ENCODE peak calls at places on chromosomes 3 and 15, in seven cellular contexts. One of them, this sample, is unnamed.

GRCh38 chr3:161423911-161424522 is 52.7 kb upstream of the SPTSSB start:
- DNase-seq in breast epithelium: no peak
- DNase-seq in psoas muscle: no peak
- DNase-seq in activated T-cell treated with anti-CD3 and anti-CD28 coated beads, Interleukin-2, amount 50 U/mL, for 4 hours: no peak
- DNase-seq in Calu3: no peak
- DNase-seq in SIG-M5: no peak
- DNase-seq in RWPE1: peak; percentile 53
- DNase-seq in this sample: peak; percentile 48

GRCh38 chr3:55750525-55750924 is 263.4 kb upstream of the WNT5A start:
- DNase-seq in SIG-M5: no peak
- DNase-seq in psoas muscle: no peak
- DNase-seq in breast epithelium: peak; percentile 76
- DNase-seq in activated T-cell treated with anti-CD3 and anti-CD28 coated beads, Interleukin-2, amount 50 U/mL, for 4 hours: no peak
- DNase-seq in RWPE1: peak; percentile 66
- DNase-seq in Calu3: no peak
- DNase-seq in this sample: peak; percentile 75

GRCh38 chr3:129975332-129976090 is 991 bp downstream of the TRH start:
- DNase-seq in breast epithelium: no peak
- DNase-seq in activated T-cell treated with anti-CD3 and anti-CD28 coated beads, Interleukin-2, amount 50 U/mL, for 4 hours: no peak
- DNase-seq in Calu3: peak; percentile 30
- DNase-seq in psoas muscle: no peak
- DNase-seq in RWPE1: no peak
- DNase-seq in SIG-M5: no peak
- DNase-seq in this sample: no peak

GRCh38 chr3:145422541-145422940 is 738.4 kb downstream of the PLOD2 start:
- DNase-seq in breast epithelium: no peak
- DNase-seq in RWPE1: no peak
- DNase-seq in SIG-M5: no peak
- DNase-seq in activated T-cell treated with anti-CD3 and anti-CD28 coated beads, Interleukin-2, amount 50 U/mL, for 4 hours: no peak
- DNase-seq in psoas muscle: no peak
- DNase-seq in Calu3: no peak
- DNase-seq in this sample: no peak

GRCh38 chr3:117463276-117463675 is 753.7 kb downstream of the TUSC7 start:
- DNase-seq in psoas muscle: no peak
- DNase-seq in SIG-M5: no peak
- DNase-seq in Calu3: no peak
- DNase-seq in breast epithelium: no peak
- DNase-seq in RWPE1: no peak
- DNase-seq in activated T-cell treated with anti-CD3 and anti-CD28 coated beads, Interleukin-2, amount 50 U/mL, for 4 hours: no peak
- DNase-seq in this sample: no peak

GRCh38 chr15:23497710-23498111 is 50.7 kb upstream of the GOLGA6L2 start:
- DNase-seq in SIG-M5: no peak
- DNase-seq in RWPE1: no peak
- DNase-seq in Calu3: no peak
- DNase-seq in breast epithelium: no peak
- DNase-seq in psoas muscle: no peak
- DNase-seq in activated T-cell treated with anti-CD3 and anti-CD28 coated beads, Interleukin-2, amount 50 U/mL, for 4 hours: no peak
- DNase-seq in this sample: no peak

GRCh38 chr3:100650651-100651611 is 41.5 kb downstream of the ADGRG7 start:
- DNase-seq in RWPE1: peak; percentile 53
- DNase-seq in psoas muscle: no peak
- DNase-seq in Calu3: no peak
- DNase-seq in SIG-M5: peak; percentile 26
- DNase-seq in activated T-cell treated with anti-CD3 and anti-CD28 coated beads, Interleukin-2, amount 50 U/mL, for 4 hours: no peak
- DNase-seq in breast epithelium: no peak
- DNase-seq in this sample: peak; percentile 36

GRCh38 chr15:40029979-40030893 is 8.7 kb downstream of the SRP14 start:
- DNase-seq in SIG-M5: no peak
- DNase-seq in psoas muscle: no peak
- DNase-seq in activated T-cell treated with anti-CD3 and anti-CD28 coated beads, Interleukin-2, amount 50 U/mL, for 4 hours: no peak
- DNase-seq in breast epithelium: no peak
- DNase-seq in RWPE1: no peak
- DNase-seq in Calu3: no peak
- DNase-seq in this sample: no peak

GRCh38 chr3:168801792-168802191 is 706.1 kb upstream of the GOLIM4 start:
- DNase-seq in psoas muscle: no peak
- DNase-seq in activated T-cell treated with anti-CD3 and anti-CD28 coated beads, Interleukin-2, amount 50 U/mL, for 4 hours: no peak
- DNase-seq in breast epithelium: no peak
- DNase-seq in RWPE1: peak; percentile 47
- DNase-seq in SIG-M5: no peak
- DNase-seq in Calu3: no peak
- DNase-seq in this sample: peak; percentile 35

GRCh38 chr3:8512234-8512633 is 10.6 kb downstream of the LMCD1 start:
- DNase-seq in psoas muscle: no peak
- DNase-seq in RWPE1: no peak
- DNase-seq in activated T-cell treated with anti-CD3 and anti-CD28 coated beads, Interleukin-2, amount 50 U/mL, for 4 hours: no peak
- DNase-seq in SIG-M5: no peak
- DNase-seq in breast epithelium: no peak
- DNase-seq in Calu3: no peak
- DNase-seq in this sample: no peak

GRCh38 chr3:123089611-123090301 is 22.9 kb downstream of the PDIA5 start:
- DNase-seq in SIG-M5: no peak
- DNase-seq in breast epithelium: no peak
- DNase-seq in Calu3: no peak
- DNase-seq in activated T-cell treated with anti-CD3 and anti-CD28 coated beads, Interleukin-2, amount 50 U/mL, for 4 hours: no peak
- DNase-seq in RWPE1: no peak
- DNase-seq in psoas muscle: peak; percentile 79
- DNase-seq in this sample: no peak

GRCh38 chr3:66473181-66473580 is 27.6 kb downstream of the LRIG1 start:
- DNase-seq in psoas muscle: no peak
- DNase-seq in Calu3: no peak
- DNase-seq in SIG-M5: no peak
- DNase-seq in breast epithelium: no peak
- DNase-seq in activated T-cell treated with anti-CD3 and anti-CD28 coated beads, Interleukin-2, amount 50 U/mL, for 4 hours: no peak
- DNase-seq in RWPE1: no peak
- DNase-seq in this sample: no peak

GRCh38 chr3:152574461-152575079 is 260.4 kb upstream of the P2RY1 start:
- DNase-seq in breast epithelium: no peak
- DNase-seq in RWPE1: peak; percentile 57
- DNase-seq in Calu3: peak; percentile 60
- DNase-seq in activated T-cell treated with anti-CD3 and anti-CD28 coated beads, Interleukin-2, amount 50 U/mL, for 4 hours: peak; percentile 15
- DNase-seq in SIG-M5: no peak
- DNase-seq in psoas muscle: peak; percentile 75
- DNase-seq in this sample: peak; percentile 29

GRCh38 chr3:128262457-128262856 is 109.2 kb downstream of the EEFSEC start:
- DNase-seq in breast epithelium: no peak
- DNase-seq in Calu3: no peak
- DNase-seq in activated T-cell treated with anti-CD3 and anti-CD28 coated beads, Interleukin-2, amount 50 U/mL, for 4 hours: no peak
- DNase-seq in RWPE1: no peak
- DNase-seq in psoas muscle: peak; percentile 21
- DNase-seq in SIG-M5: no peak
- DNase-seq in this sample: no peak

GRCh38 chr15:66573719-66574641 is 8.2 kb upstream of the LCTL start:
- DNase-seq in psoas muscle: no peak
- DNase-seq in Calu3: no peak
- DNase-seq in RWPE1: no peak
- DNase-seq in activated T-cell treated with anti-CD3 and anti-CD28 coated beads, Interleukin-2, amount 50 U/mL, for 4 hours: no peak
- DNase-seq in breast epithelium: no peak
- DNase-seq in SIG-M5: no peak
- DNase-seq in this sample: no peak

GRCh38 chr3:120174811-120175210 is 80.6 kb upstream of the GSK3B start:
- DNase-seq in Calu3: no peak
- DNase-seq in RWPE1: no peak
- DNase-seq in SIG-M5: no peak
- DNase-seq in activated T-cell treated with anti-CD3 and anti-CD28 coated beads, Interleukin-2, amount 50 U/mL, for 4 hours: no peak
- DNase-seq in breast epithelium: no peak
- DNase-seq in psoas muscle: no peak
- DNase-seq in this sample: no peak

GRCh38 chr15:52394020-52394608 is 98.5 kb upstream of the MYO5C start:
- DNase-seq in psoas muscle: no peak
- DNase-seq in Calu3: no peak
- DNase-seq in activated T-cell treated with anti-CD3 and anti-CD28 coated beads, Interleukin-2, amount 50 U/mL, for 4 hours: no peak
- DNase-seq in breast epithelium: no peak
- DNase-seq in SIG-M5: no peak
- DNase-seq in RWPE1: no peak
- DNase-seq in this sample: no peak

GRCh38 chr3:184005981-184006507 is 11.6 kb downstream of the ABCC5 start:
- DNase-seq in breast epithelium: peak; percentile 52
- DNase-seq in activated T-cell treated with anti-CD3 and anti-CD28 coated beads, Interleukin-2, amount 50 U/mL, for 4 hours: no peak
- DNase-seq in Calu3: peak; percentile 92
- DNase-seq in psoas muscle: peak; percentile 90
- DNase-seq in RWPE1: peak; percentile 94
- DNase-seq in SIG-M5: no peak
- DNase-seq in this sample: no peak

GRCh38 chr3:53485675-53486365 is 8.6 kb upstream of the CACNA1D start:
- DNase-seq in psoas muscle: no peak
- DNase-seq in SIG-M5: no peak
- DNase-seq in Calu3: no peak
- DNase-seq in RWPE1: no peak
- DNase-seq in breast epithelium: no peak
- DNase-seq in activated T-cell treated with anti-CD3 and anti-CD28 coated beads, Interleukin-2, amount 50 U/mL, for 4 hours: no peak
- DNase-seq in this sample: no peak

GRCh38 chr15:34588046-34588674 is 4.7 kb upstream of the GOLGA8B start:
- DNase-seq in psoas muscle: peak; percentile 58
- DNase-seq in Calu3: peak; percentile 26
- DNase-seq in RWPE1: peak; percentile 67
- DNase-seq in breast epithelium: peak; percentile 55
- DNase-seq in activated T-cell treated with anti-CD3 and anti-CD28 coated beads, Interleukin-2, amount 50 U/mL, for 4 hours: peak; percentile 46
- DNase-seq in SIG-M5: no peak
- DNase-seq in this sample: peak; percentile 47

GRCh38 chr3:38616111-38616510 is 33.4 kb downstream of the SCN5A start:
- DNase-seq in RWPE1: no peak
- DNase-seq in Calu3: no peak
- DNase-seq in activated T-cell treated with anti-CD3 and anti-CD28 coated beads, Interleukin-2, amount 50 U/mL, for 4 hours: no peak
- DNase-seq in psoas muscle: peak; percentile 18
- DNase-seq in breast epithelium: no peak
- DNase-seq in SIG-M5: no peak
- DNase-seq in this sample: no peak

GRCh38 chr15:82850731-82851130 is 41.3 kb downstream of the WHAMM start:
- DNase-seq in activated T-cell treated with anti-CD3 and anti-CD28 coated beads, Interleukin-2, amount 50 U/mL, for 4 hours: no peak
- DNase-seq in RWPE1: no peak
- DNase-seq in psoas muscle: no peak
- DNase-seq in breast epithelium: peak; percentile 16
- DNase-seq in SIG-M5: no peak
- DNase-seq in Calu3: no peak
- DNase-seq in this sample: no peak

GRCh38 chr15:69090197-69090948 is 70.1 kb upstream of the GLCE start:
- DNase-seq in Calu3: no peak
- DNase-seq in activated T-cell treated with anti-CD3 and anti-CD28 coated beads, Interleukin-2, amount 50 U/mL, for 4 hours: no peak
- DNase-seq in psoas muscle: no peak
- DNase-seq in RWPE1: peak; percentile 39
- DNase-seq in breast epithelium: no peak
- DNase-seq in SIG-M5: no peak
- DNase-seq in this sample: no peak

GRCh38 chr3:41202834-41203345 is 3.6 kb downstream of the CTNNB1 start:
- DNase-seq in RWPE1: peak; percentile 26
- DNase-seq in SIG-M5: no peak
- DNase-seq in psoas muscle: no peak
- DNase-seq in breast epithelium: no peak
- DNase-seq in activated T-cell treated with anti-CD3 and anti-CD28 coated beads, Interleukin-2, amount 50 U/mL, for 4 hours: no peak
- DNase-seq in Calu3: peak; percentile 13
- DNase-seq in this sample: no peak

GRCh38 chr15:74312445-74313007 is 54.9 kb downstream of the CYP11A1 start:
- DNase-seq in SIG-M5: no peak
- DNase-seq in RWPE1: no peak
- DNase-seq in activated T-cell treated with anti-CD3 and anti-CD28 coated beads, Interleukin-2, amount 50 U/mL, for 4 hours: no peak
- DNase-seq in psoas muscle: no peak
- DNase-seq in breast epithelium: no peak
- DNase-seq in Calu3: no peak
- DNase-seq in this sample: no peak

GRCh38 chr3:179304605-179305004 is 18.2 kb upstream of the ZNF639 start:
- DNase-seq in breast epithelium: no peak
- DNase-seq in SIG-M5: no peak
- DNase-seq in Calu3: no peak
- DNase-seq in RWPE1: no peak
- DNase-seq in psoas muscle: no peak
- DNase-seq in activated T-cell treated with anti-CD3 and anti-CD28 coated beads, Interleukin-2, amount 50 U/mL, for 4 hours: no peak
- DNase-seq in this sample: no peak

GRCh38 chr3:120203016-120203415 is 82.0 kb downstream of the GPR156 start:
- DNase-seq in psoas muscle: no peak
- DNase-seq in RWPE1: peak; percentile 31
- DNase-seq in SIG-M5: no peak
- DNase-seq in Calu3: no peak
- DNase-seq in activated T-cell treated with anti-CD3 and anti-CD28 coated beads, Interleukin-2, amount 50 U/mL, for 4 hours: no peak
- DNase-seq in breast epithelium: no peak
- DNase-seq in this sample: peak; percentile 65

GRCh38 chr15:25727116-25727515 is 136.0 kb downstream of the ATP10A start:
- DNase-seq in RWPE1: no peak
- DNase-seq in SIG-M5: no peak
- DNase-seq in Calu3: no peak
- DNase-seq in psoas muscle: no peak
- DNase-seq in breast epithelium: peak; percentile 3
- DNase-seq in activated T-cell treated with anti-CD3 and anti-CD28 coated beads, Interleukin-2, amount 50 U/mL, for 4 hours: no peak
- DNase-seq in this sample: no peak

GRCh38 chr3:186998937-186999368 is 68.6 kb downstream of the ST6GAL1 start:
- DNase-seq in breast epithelium: no peak
- DNase-seq in SIG-M5: no peak
- DNase-seq in psoas muscle: no peak
- DNase-seq in RWPE1: no peak
- DNase-seq in activated T-cell treated with anti-CD3 and anti-CD28 coated beads, Interleukin-2, amount 50 U/mL, for 4 hours: no peak
- DNase-seq in Calu3: no peak
- DNase-seq in this sample: no peak

This sample was measured in HTR-8/SVneo.